ENCODE peak calls at places on chromosome 21, in four cellular contexts. L, G, S and U are unnamed samples.

GRCh38 chr21:41170442-41170841 is 2.5 kb downstream of the BACE2 start:
- DNase-seq in G (peak; percentile 59), S (peak; percentile 52), L (peak; percentile 1), U (peak; percentile 36)

GRCh38 chr21:42971897-42972275 is 2.5 kb upstream of the PKNOX1 start:
- DNase-seq in G (no peak), S (no peak), L (no peak), U (peak; percentile 13)

GRCh38 chr21:39562791-39563770 is 49.7 kb upstream of the B3GALT5 start:
- DNase-seq in G (no peak), L (no peak), S (no peak), U (no peak)

GRCh38 chr21:37717534-37717933 is 198.7 kb downstream of the KCNJ6 start:
- DNase-seq in L (no peak), G (no peak), S (no peak), U (no peak)

GRCh38 chr21:23951251-23951650 is 1656.0 kb downstream of the MRPL39 start:
- DNase-seq in G (no peak), L (no peak), S (no peak), U (no peak)

GRCh38 chr21:34630536-34631143 is 15.7 kb upstream of the RCAN1 start:
- DNase-seq in G (peak; percentile 69), L (no peak), S (peak; percentile 77), U (peak; percentile 81)

GRCh38 chr21:46448108-46448507 is 10.6 kb upstream of the DIP2A start:
- DNase-seq in S (no peak), L (no peak), G (no peak), U (no peak)

GRCh38 chr21:31186916-31187315 is 148.6 kb upstream of the KRTAP19-8 start:
- DNase-seq in G (no peak), L (no peak), S (no peak), U (no peak)

GRCh38 chr21:10272216-10272615 is 249.2 kb upstream of the TPTE start:
- DNase-seq in L (no peak), S (no peak), G (no peak), U (no peak)

GRCh38 chr21:39430457-39430856 is 15.1 kb downstream of the LCA5L start:
- DNase-seq in L (no peak), G (no peak), S (no peak), U (no peak)

GRCh38 chr21:23401278-23401677 is 2206.0 kb downstream of the MRPL39 start:
- DNase-seq in S (no peak), G (no peak), L (no peak), U (no peak)

GRCh38 chr21:46128106-46128982 is 27.0 kb downstream of the FTCD start:
- DNase-seq in S (peak; percentile 31), G (no peak), L (no peak), U (no peak)